ENCODE peak calls at places on chromosomes 6 and 20, in four cellular contexts. L is tibial artery, Q is OCI-M1, P is AG08395. Y is an unnamed sample.

GRCh38 chr6:120671519-120671918 is 662.8 kb downstream of the TBC1D32 start:
- DNase-seq in L (no peak), Q (peak; percentile 23), P (no peak), Y (no peak)

GRCh38 chr6:112841553-112842337 is 494.6 kb downstream of the RFPL4B start:
- DNase-seq in L (no peak), Q (peak; percentile 16), P (no peak), Y (no peak)

GRCh38 chr20:39378781-39379180 is 416.6 kb downstream of the DHX35 start:
- DNase-seq in L (no peak), Q (no peak), P (no peak), Y (no peak)

GRCh38 chr20:13302647-13303425 is 81.8 kb downstream of the ISM1 start:
- DNase-seq in L (no peak), Q (peak; percentile 59), P (peak; percentile 52), Y (no peak)

GRCh38 chr6:97656236-97656635 is 373.2 kb upstream of the MMS22L start:
- DNase-seq in L (no peak), Q (no peak), P (no peak), Y (no peak)

GRCh38 chr20:11168026-11168425 is 494.2 kb upstream of the JAG1 start:
- DNase-seq in L (no peak), Q (no peak), P (peak; percentile 29), Y (no peak)

GRCh38 chr20:39299783-39300182 is 337.6 kb downstream of the DHX35 start:
- DNase-seq in L (no peak), Q (no peak), P (no peak), Y (no peak)

GRCh38 chr20:44730441-44730840 is 15.2 kb upstream of the KCNK15 start:
- DNase-seq in L (no peak), Q (no peak), P (peak; percentile 42), Y (peak; percentile 55)

GRCh38 chr6:107690864-107691661 is 133.1 kb downstream of the SCML4 start:
- DNase-seq in L (no peak), Q (no peak), P (peak; percentile 77), Y (no peak)

GRCh38 chr6:23280445-23280844 is 711.1 kb downstream of the HDGFL1 start:
- DNase-seq in L (no peak), Q (peak; percentile 47), P (no peak), Y (no peak)

GRCh38 chr20:44988772-44989171 is 22.5 kb downstream of the STK4 start:
- DNase-seq in L (no peak), Q (no peak), P (no peak), Y (no peak)

GRCh38 chr20:20553534-20553933 is 158.9 kb downstream of the RALGAPA2 start:
- DNase-seq in L (no peak), Q (no peak), P (no peak), Y (no peak)

GRCh38 chr6:145863988-145864616 is 49.5 kb upstream of the FBXO30 start:
- DNase-seq in L (no peak), Q (peak; percentile 63), P (no peak), Y (no peak)

Y was measured in astrocyte of the cerebellum.